ENCODE peak calls at places on chromosomes 16 and 17, in five cellular contexts. Q, S, W, D and X are unnamed samples.

GRCh38 chr17:80198144-80198661 is 21.9 kb downstream of the SGSH start:
- DNase-seq in W (no peak), Q (no peak), S (no peak), D (no peak), X (no peak)

GRCh38 chr16:16014329-16015224 is 65.2 kb downstream of the ABCC1 start:
- DNase-seq in S (no peak), Q (peak), W (no peak), D (no peak), X (no peak)

GRCh38 chr16:66927012-66927436 is 1.7 kb upstream of the RRAD start:
- DNase-seq in S (no peak), W (no peak), D (peak), Q (no peak), X (no peak)

GRCh38 chr16:68642047-68642435 is 3.1 kb upstream of the CDH3 start:
- DNase-seq in S (no peak), W (no peak), Q (no peak), D (no peak), X (no peak)

GRCh38 chr16:85389679-85390470 is 223.2 kb upstream of the GSE1 start:
- DNase-seq in S (no peak), D (no peak), W (no peak), Q (no peak), X (peak)

GRCh38 chr16:1706386-1707192 is 594 bp downstream of the MAPK8IP3 start:
- DNase-seq in S (peak), W (no peak), Q (peak), D (no peak), X (no peak)

GRCh38 chr17:60145006-60145935 is 4.5 kb upstream of the CA4 start:
- DNase-seq in D (no peak), W (no peak), Q (no peak), S (no peak), X (no peak)

GRCh38 chr17:3557768-3558583 is at the start of gene TRPV3:
- DNase-seq in D (no peak), Q (no peak), W (no peak), S (peak), X (peak)

GRCh38 chr17:75830168-75831031 is 13.8 kb downstream of the UNC13D start:
- DNase-seq in Q (peak), D (peak), S (peak), W (no peak), X (peak)

GRCh38 chr17:32569171-32570080 is 82.6 kb downstream of the CDK5R1 start:
- DNase-seq in W (no peak), S (no peak), Q (no peak), D (no peak), X (no peak)

GRCh38 chr16:12588510-12588909 is 215.2 kb downstream of the CPPED1 start:
- DNase-seq in W (no peak), D (no peak), Q (no peak), S (no peak), X (no peak)

GRCh38 chr16:8869212-8869987 is 594 bp upstream of the CARHSP1 start:
- DNase-seq in Q (peak), S (no peak), W (no peak), D (no peak), X (no peak)

GRCh38 chr17:4179071-4179470 is 36.1 kb downstream of the CYB5D2 start:
- DNase-seq in S (no peak), W (no peak), Q (no peak), D (no peak), X (no peak)

GRCh38 chr17:56795510-56795909 is 38.2 kb downstream of the C17orf67 start:
- DNase-seq in D (no peak), S (no peak), Q (no peak), W (no peak), X (no peak)

GRCh38 chr17:4201231-4201630 is 58.2 kb downstream of the CYB5D2 start:
- DNase-seq in Q (no peak), D (no peak), S (no peak), W (no peak), X (no peak)

GRCh38 chr17:77887464-77888241 is 70.8 kb upstream of the TNRC6C start:
- DNase-seq in W (peak), Q (peak), S (peak), D (peak), X (peak)

GRCh38 chr16:3836641-3837040 is 43.9 kb downstream of the CREBBP start:
- DNase-seq in S (no peak), D (no peak), W (no peak), Q (no peak), X (no peak)

GRCh38 chr17:77572065-77572601 is 386.4 kb upstream of the TNRC6C start:
- DNase-seq in D (no peak), S (no peak), Q (no peak), W (no peak), X (peak)

GRCh38 chr17:50149425-50150353 is 788 bp downstream of the PPP1R9B start:
- DNase-seq in W (no peak), D (no peak), S (peak), Q (peak), X (no peak)

GRCh38 chr17:81404557-81405165 is 9.4 kb downstream of the BAHCC1 start:
- DNase-seq in W (no peak), D (no peak), S (no peak), Q (no peak), X (no peak)

GRCh38 chr17:71821512-71821911 is 299.3 kb upstream of the SOX9 start:
- DNase-seq in W (no peak), S (no peak), Q (no peak), D (no peak), X (no peak)

GRCh38 chr17:80696964-80697363 is 152.3 kb downstream of the RPTOR start:
- DNase-seq in Q (no peak), W (no peak), D (no peak), S (no peak), X (no peak)

GRCh38 chr16:87635541-87636049 is 33.3 kb downstream of the JPH3 start:
- DNase-seq in D (peak), S (peak), W (peak), Q (peak), X (peak)

GRCh38 chr16:48930951-48931553 is 321.1 kb upstream of the N4BP1 start:
- DNase-seq in S (no peak), W (no peak), Q (no peak), D (no peak), X (no peak)

GRCh38 chr17:16304832-16305231 is 48.4 kb downstream of the CENPV start:
- DNase-seq in D (no peak), Q (no peak), S (peak), W (no peak), X (no peak)

GRCh38 chr17:60678118-60678444 is 430 bp downstream of the BCAS3 start:
- DNase-seq in W (no peak), Q (no peak), D (peak), S (no peak), X (no peak)

GRCh38 chr16:57373117-57373947 is 1.0 kb downstream of the CX3CL1 start:
- DNase-seq in W (no peak), D (no peak), Q (no peak), S (no peak), X (no peak)

GRCh38 chr16:82756283-82756599 is 129.5 kb downstream of the CDH13 start:
- DNase-seq in Q (no peak), W (no peak), S (no peak), D (no peak), X (no peak)

GRCh38 chr17:81427446-81428120 is 32.3 kb downstream of the BAHCC1 start:
- DNase-seq in Q (no peak), S (no peak), W (no peak), D (no peak), X (peak)